ENCODE peak calls at places on chromosomes 1 and 21, in seven cellular contexts. I is H1, H is K562, C is A549, Y is WTC11, D is HCT116, K is endothelial cell of umbilical vein. P is an unnamed sample.

GRCh38 chr1:202143768-202144509 is 598 bp downstream of the ARL8A start:
- DNase-seq in I (no peak), H (peak; percentile 47), C (no peak), Y (peak; percentile 57), D (no peak), K (peak; percentile 30), P (peak; percentile 80)

GRCh38 chr1:226692868-226693267 is 46.2 kb downstream of the ITPKB start:
- DNase-seq in I (no peak), H (no peak), C (no peak), Y (no peak), D (no peak), K (no peak), P (no peak)

GRCh38 chr1:220135755-220136154 is 41.8 kb downstream of the IARS2 start:
- DNase-seq in I (no peak), H (no peak), C (no peak), Y (no peak), D (no peak), K (no peak), P (no peak)

GRCh38 chr1:204265665-204266064 is 51.9 kb upstream of the GOLT1A start:
- DNase-seq in I (no peak), H (no peak), C (no peak), Y (no peak), D (no peak), K (no peak), P (no peak)

GRCh38 chr21:45844181-45844580 is 137.4 kb upstream of the COL6A1 start:
- DNase-seq in I (no peak), H (no peak), C (no peak), Y (no peak), D (no peak), K (no peak), P (no peak)

GRCh38 chr1:205576011-205576410 is 55.8 kb downstream of the ELK4 start:
- DNase-seq in I (no peak), H (no peak), C (no peak), Y (no peak), D (no peak), K (no peak), P (no peak)

GRCh38 chr21:37368536-37369279 is 2.1 kb downstream of the DYRK1A start:
- DNase-seq in I (no peak), H (peak; percentile 61), C (no peak), Y (no peak), D (no peak), K (peak; percentile 50), P (peak; percentile 30)

GRCh38 chr1:224300346-224300745 is 29.6 kb downstream of the NVL start:
- DNase-seq in I (no peak), H (no peak), C (peak; percentile 45), Y (no peak), D (no peak), K (peak; percentile 66), P (peak; percentile 14)

GRCh38 chr1:212915245-212916091 is 34.9 kb upstream of the VASH2 start:
- DNase-seq in I (no peak), H (peak; percentile 62), C (peak; percentile 96), Y (peak; percentile 36), D (no peak), K (peak; percentile 56), P (peak; percentile 43)

GRCh38 chr1:84479998-84480397 is 932 bp downstream of the RPF1 start:
- DNase-seq in I (no peak), H (peak; percentile 25), C (no peak), Y (no peak), D (no peak), K (no peak), P (peak; percentile 11)

GRCh38 chr1:228903573-228904122 is 168.4 kb downstream of the RHOU start:
- DNase-seq in I (no peak), H (no peak), C (no peak), Y (no peak), D (no peak), K (peak; percentile 30), P (no peak)

GRCh38 chr1:88683516-88683847 is 591 bp upstream of the PKN2 start:
- DNase-seq in I (no peak), H (peak; percentile 84), C (no peak), Y (peak; percentile 32), D (no peak), K (no peak), P (peak; percentile 85)

GRCh38 chr1:153506831-153507413 is 28.9 kb downstream of the S100A6 start:
- DNase-seq in I (no peak), H (no peak), C (peak; percentile 69), Y (no peak), D (no peak), K (no peak), P (no peak)

GRCh38 chr1:51897699-51898031 is 19.1 kb upstream of the NRDC start:
- DNase-seq in I (no peak), H (no peak), C (peak; percentile 52), Y (no peak), D (peak; percentile 47), K (peak; percentile 83), P (no peak)

GRCh38 chr1:16631248-16632043 is 18.1 kb upstream of the NBPF1 start:
- DNase-seq in I (no peak), H (no peak), C (no peak), Y (no peak), D (no peak), K (no peak), P (no peak)

GRCh38 chr1:218165687-218166088 is 119.4 kb upstream of the RRP15 start:
- DNase-seq in I (no peak), H (no peak), C (no peak), Y (no peak), D (no peak), K (peak; percentile 3), P (no peak)

GRCh38 chr1:14380408-14380807 is 218.1 kb upstream of the KAZN start:
- DNase-seq in I (no peak), H (no peak), C (no peak), Y (no peak), D (no peak), K (no peak), P (no peak)
- TF ChIP-seq CTCF in I (no peak), H (no peak), C (no peak), Y (no peak), D (no peak), K (no peak), P (no peak)

GRCh38 chr1:177488722-177489121 is 318.0 kb downstream of the BRINP2 start:
- DNase-seq in I (no peak), H (no peak), C (no peak), Y (no peak), D (no peak), K (no peak), P (no peak)
- TF ChIP-seq MAX in I (no peak), H (no peak), C (no peak), Y (no peak), D (no peak), K (no peak), P (no peak)

GRCh38 chr1:3668585-3669300 is 16.4 kb downstream of the TP73 start:
- DNase-seq in I (no peak), H (peak; percentile 71), C (peak; percentile 32), Y (peak; percentile 75), D (peak; percentile 49), K (no peak), P (peak; percentile 80)
- TF ChIP-seq CTCF in I (no peak), H (no peak), C (no peak), Y (no peak), D (no peak), K (no peak), P (no peak)

GRCh38 chr1:181175356-181175755 is 86.9 kb downstream of the IER5 start:
- DNase-seq in I (no peak), H (no peak), C (no peak), Y (no peak), D (no peak), K (no peak), P (no peak)

GRCh38 chr1:181174860-181175259 is 86.4 kb downstream of the IER5 start:
- DNase-seq in I (no peak), H (no peak), C (no peak), Y (no peak), D (no peak), K (no peak), P (no peak)

GRCh38 chr1:181178241-181178640 is 89.7 kb downstream of the IER5 start:
- DNase-seq in I (no peak), H (no peak), C (no peak), Y (no peak), D (no peak), K (no peak), P (no peak)

GRCh38 chr1:181173761-181174371 is 85.4 kb downstream of the IER5 start:
- DNase-seq in I (no peak), H (peak; percentile 43), C (no peak), Y (no peak), D (no peak), K (no peak), P (no peak)

DNA sequence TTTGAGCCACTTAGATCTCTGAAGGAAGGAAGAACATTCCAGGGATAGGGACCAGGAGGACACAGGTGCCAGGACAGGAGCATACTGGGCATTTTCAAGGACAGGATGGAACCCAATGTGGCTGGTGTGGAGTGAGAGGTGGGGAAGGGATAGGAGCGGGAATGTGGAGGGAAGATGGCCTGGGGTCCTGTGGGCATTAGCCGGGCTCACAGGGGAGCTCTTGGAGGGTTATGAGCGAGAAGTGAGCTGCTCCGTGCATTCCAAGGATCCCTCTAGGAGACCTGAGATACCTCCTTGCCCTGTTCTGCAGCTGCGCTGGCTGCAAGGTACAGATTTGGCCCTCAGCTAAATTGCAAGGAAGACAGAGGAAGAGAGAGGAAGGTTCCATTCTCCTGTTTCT is 87.5 kb downstream of the IER5 start:
- DNase-seq in I (no peak), H (no peak), C (no peak), Y (no peak), D (no peak), K (no peak), P (no peak)
- TF ChIP-seq MAX in I (no peak), H (no peak), C (no peak), Y (no peak), D (no peak), K (no peak), P (no peak)

DNA sequence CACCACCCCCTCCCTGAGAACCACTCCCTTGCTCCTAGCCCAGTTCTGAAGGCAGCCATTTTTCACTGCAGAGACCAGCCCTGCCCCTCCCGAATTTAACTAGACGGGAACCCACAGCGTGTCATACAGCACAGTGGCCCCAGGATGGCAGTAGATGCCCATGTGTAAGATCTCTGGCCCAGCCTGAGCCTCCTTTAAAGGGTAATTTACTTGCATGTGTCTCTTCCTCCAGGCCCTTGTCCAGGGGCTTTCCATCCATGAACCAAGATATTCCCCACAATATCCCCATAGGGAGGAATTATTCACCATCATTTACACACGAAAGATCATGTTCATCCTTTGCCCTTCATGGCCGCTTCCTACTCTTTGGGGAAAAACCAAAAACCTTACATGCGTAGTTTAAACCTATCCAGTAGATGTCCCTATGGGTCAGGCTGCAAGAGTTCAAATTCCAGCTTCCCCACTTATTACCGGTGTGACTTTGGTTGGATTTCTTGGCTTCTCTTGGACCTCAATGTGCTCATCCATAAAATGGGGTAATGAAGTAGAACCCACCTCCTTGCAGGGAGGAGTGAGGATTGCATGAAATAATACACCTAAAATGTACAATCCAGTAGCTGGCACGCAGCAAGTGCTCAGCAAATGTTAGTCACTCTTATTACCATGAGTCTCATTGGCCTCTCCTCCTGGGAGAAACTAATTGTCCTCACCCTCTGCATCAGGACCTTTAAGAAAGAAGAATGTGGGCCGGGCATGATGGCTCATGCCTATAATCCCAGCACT is 4.0 kb upstream of the LACTBL1 start:
- DNase-seq in I (peak; percentile 57), H (peak; percentile 87), C (peak; percentile 85), Y (peak; percentile 79), D (peak; percentile 78), K (peak; percentile 83), P (peak; percentile 80)
- TF ChIP-seq CTCF in I (peak; percentile 91), H (peak; percentile 99), C (peak; percentile 91), Y (peak; percentile 41), D (peak; percentile 95), K (peak; percentile 87), P (peak; percentile 84)

GRCh38 chr1:231421616-231421970 is 494 bp downstream of the EGLN1 start:
- DNase-seq in I (no peak), H (no peak), C (no peak), Y (no peak), D (no peak), K (peak; percentile 55), P (no peak)
- TF ChIP-seq MAX in I (no peak), H (no peak), C (no peak), Y (no peak), D (no peak), K (no peak), P (no peak)

P was measured in NB4.